ENCODE peak calls at places on chromosomes 5 and 9, in four cellular contexts. O, U, Q and R are unnamed samples.

GRCh38 chr9:89821081-89821480 is 216.3 kb downstream of the GADD45G start:
- DNase-seq in Q (no peak), U (no peak), O (peak), R (no peak)

GRCh38 chr9:4238522-4238921 is 61.3 kb downstream of the GLIS3 start:
- DNase-seq in O (no peak), U (no peak), Q (no peak), R (no peak)

GRCh38 chr5:146076028-146076427 is 29.3 kb downstream of the PLAC8L1 start:
- DNase-seq in U (no peak), O (no peak), Q (no peak), R (no peak)

GRCh38 chr5:71907001-71907564 is 188.0 kb downstream of the CARTPT start:
- DNase-seq in Q (no peak), O (no peak), U (no peak), R (no peak)

GRCh38 chr5:124919752-124920151 is 173.3 kb upstream of the ZNF608 start:
- DNase-seq in U (no peak), Q (no peak), O (no peak), R (no peak)

GRCh38 chr5:683619-684481 is 9.3 kb downstream of the TPPP start:
- DNase-seq in O (peak), Q (peak), U (no peak), R (no peak)

GRCh38 chr5:71748360-71748759 is 29.3 kb downstream of the CARTPT start:
- DNase-seq in O (no peak), U (no peak), Q (no peak), R (no peak)

GRCh38 chr9:19378647-19379046 is 1.4 kb downstream of the RPS6 start:
- DNase-seq in O (no peak), U (no peak), Q (peak), R (no peak)

GRCh38 chr5:139251281-139251687 is 42.3 kb upstream of the MATR3 start:
- DNase-seq in O (no peak), U (no peak), Q (peak), R (no peak)